ENCODE peak calls at places on chromosomes 16 and 17, in five cellular contexts. Z, A, H, G and V are unnamed samples.

GRCh38 chr17:78116411-78116810 is 12.1 kb downstream of the TMC6 start:
- DNase-seq in Z (no peak), A (no peak), H (no peak), G (no peak), V (no peak)

GRCh38 chr17:32486701-32487459 is at the start of gene CDK5R1:
- DNase-seq in Z (no peak), A (no peak), H (peak; percentile 70), G (peak; percentile 86), V (peak; percentile 60)

GRCh38 chr17:2075336-2076056 is 20.6 kb downstream of the HIC1 start:
- DNase-seq in Z (no peak), A (no peak), H (no peak), G (peak; percentile 63), V (no peak)

GRCh38 chr16:81604960-81605383 is 160.4 kb downstream of the CMIP start:
- DNase-seq in Z (no peak), A (no peak), H (peak; percentile 78), G (peak; percentile 89), V (no peak)

GRCh38 chr17:67620088-67620487 is 97.6 kb upstream of the NOL11 start:
- DNase-seq in Z (no peak), A (no peak), H (no peak), G (no peak), V (no peak)

GRCh38 chr17:56688151-56688550 is 94.7 kb downstream of the NOG start:
- DNase-seq in Z (no peak), A (no peak), H (no peak), G (no peak), V (no peak)

GRCh38 chr17:27408891-27409290 is 47.4 kb upstream of the KSR1 start:
- DNase-seq in Z (no peak), A (no peak), H (peak; percentile 49), G (peak; percentile 69), V (no peak)

GRCh38 chr16:67923414-67924127 is 8.1 kb downstream of the CTRL start:
- DNase-seq in Z (no peak), A (no peak), H (no peak), G (no peak), V (peak; percentile 3)

GRCh38 chr17:70168979-70169706 is at the start of gene KCNJ2:
- DNase-seq in Z (peak; percentile 53), A (no peak), H (peak; percentile 86), G (peak; percentile 87), V (no peak)

GRCh38 chr17:19354123-19354522 is 8.4 kb downstream of the B9D1 start:
- DNase-seq in Z (peak; percentile 54), A (peak; percentile 78), H (peak; percentile 90), G (peak; percentile 91), V (no peak)